ENCODE peak calls at places on chromosomes 12 and 14, in eight cellular contexts. Y is activated gamma-delta T cell treated with anti-CD3 and anti-CD28 coated beads, Interleukin-2, amount 50 U/mL, for 16 hours; V is SW480; P is H4; K is DMS153; Q is SIG-M5; B is GOT3; E is GM12865. R is an unnamed sample.
A peak's percentile ranks its signal among the peaks of the same experiment; 100 is the strongest.

GRCh38 chr12:16349132-16349463 is 1.7 kb downstream of the MGST1 start:
- DNase-seq in Q (no peak), E (no peak), V (no peak), K (no peak), B (peak; percentile 35), Y (no peak), P (peak; percentile 90), R (peak; percentile 17)

GRCh38 chr12:34292736-34293625 is 270.7 kb downstream of the ALG10 start:
- DNase-seq in V (peak; percentile 16), K (no peak), B (no peak), Q (no peak), E (no peak), Y (no peak), P (no peak), R (no peak)

GRCh38 chr12:19244312-19244711 is 114.8 kb downstream of the PLEKHA5 start:
- DNase-seq in Y (no peak), V (no peak), K (no peak), E (no peak), Q (no peak), B (no peak), P (peak; percentile 22), R (no peak)

GRCh38 chr14:69204753-69205152 is 13.5 kb downstream of the EXD2 start:
- DNase-seq in K (peak; percentile 31), V (no peak), B (no peak), Q (no peak), P (no peak), Y (no peak), E (no peak), R (no peak)

GRCh38 chr12:48489012-48489411 is 6.7 kb downstream of the C12orf54 start:
- DNase-seq in Q (no peak), E (peak; percentile 84), V (no peak), Y (no peak), B (no peak), P (no peak), K (no peak), R (peak; percentile 52)

GRCh38 chr12:107322063-107322462 is 228.7 kb upstream of the CRY1 start:
- DNase-seq in E (no peak), Q (no peak), B (no peak), Y (no peak), V (no peak), P (no peak), K (no peak), R (no peak)

GRCh38 chr12:113005759-113006158 is 27.4 kb downstream of the OAS2 start:
- DNase-seq in Y (no peak), Q (no peak), P (peak; percentile 33), B (no peak), K (no peak), V (peak; percentile 66), E (no peak), R (no peak)

GRCh38 chr12:51246254-51246853 is 7.7 kb downstream of the DAZAP2 start:
- DNase-seq in E (peak; percentile 48), B (no peak), Y (no peak), K (peak; percentile 64), Q (peak; percentile 74), P (peak; percentile 68), V (peak; percentile 38), R (no peak)